ENCODE peak calls at places on chromosomes 3 and 15, in five cellular contexts. One of them, this sample, is unnamed.

GRCh38 chr15:71195242-71195641 is 80.0 kb downstream of the THSD4 start:
- DNase-seq in adrenal gland: no peak
- DNase-seq in Peyer's patch: no peak
- DNase-seq in stomach: no peak
- DNase-seq in body of pancreas: no peak
- DNase-seq in this sample: no peak

GRCh38 chr3:40120816-40121215 is 188.7 kb upstream of the EIF1B start:
- DNase-seq in Peyer's patch: no peak
- DNase-seq in adrenal gland: peak; percentile 16
- DNase-seq in body of pancreas: no peak
- DNase-seq in stomach: no peak
- DNase-seq in this sample: no peak

GRCh38 chr3:166211451-166211850 is 374.2 kb upstream of the BCHE start:
- DNase-seq in body of pancreas: no peak
- DNase-seq in stomach: no peak
- DNase-seq in Peyer's patch: no peak
- DNase-seq in adrenal gland: no peak
- DNase-seq in this sample: no peak

GRCh38 chr15:53218996-53219580 is 429.0 kb upstream of the ONECUT1 start:
- DNase-seq in Peyer's patch: no peak
- DNase-seq in stomach: no peak
- DNase-seq in body of pancreas: no peak
- DNase-seq in adrenal gland: no peak
- DNase-seq in this sample: no peak

GRCh38 chr3:126344380-126345041 is 12.7 kb downstream of the KLF15 start:
- DNase-seq in adrenal gland: no peak
- DNase-seq in body of pancreas: no peak
- DNase-seq in Peyer's patch: no peak
- DNase-seq in stomach: peak; percentile 18
- DNase-seq in this sample: peak; percentile 3

GRCh38 chr15:82146990-82147461 is 101.2 kb upstream of the MEX3B start:
- DNase-seq in stomach: no peak
- DNase-seq in Peyer's patch: no peak
- DNase-seq in adrenal gland: peak; percentile 26
- DNase-seq in body of pancreas: peak; percentile 11
- DNase-seq in this sample: no peak

GRCh38 chr15:40929730-40930429 is 740 bp downstream of the DLL4 start:
- DNase-seq in body of pancreas: peak; percentile 56
- DNase-seq in adrenal gland: peak; percentile 60
- DNase-seq in stomach: peak; percentile 63
- DNase-seq in Peyer's patch: no peak
- DNase-seq in this sample: no peak

GRCh38 chr15:76197703-76198455 is 113.4 kb downstream of the ETFA start:
- DNase-seq in stomach: peak; percentile 69
- DNase-seq in body of pancreas: no peak
- DNase-seq in Peyer's patch: no peak
- DNase-seq in adrenal gland: peak; percentile 26
- DNase-seq in this sample: peak; percentile 18

GRCh38 chr15:43922021-43922420 is 95.2 kb downstream of the WDR76 start:
- DNase-seq in body of pancreas: no peak
- DNase-seq in stomach: no peak
- DNase-seq in adrenal gland: no peak
- DNase-seq in Peyer's patch: no peak
- DNase-seq in this sample: no peak

GRCh38 chr15:89307046-89307587 is 27.5 kb downstream of the POLG start:
- DNase-seq in stomach: no peak
- DNase-seq in adrenal gland: no peak
- DNase-seq in Peyer's patch: no peak
- DNase-seq in body of pancreas: no peak
- DNase-seq in this sample: no peak

GRCh38 chr3:97232635-97233034 is 418.2 kb downstream of the EPHA6 start:
- DNase-seq in Peyer's patch: no peak
- DNase-seq in adrenal gland: no peak
- DNase-seq in stomach: peak; percentile 25
- DNase-seq in body of pancreas: peak; percentile 2
- DNase-seq in this sample: no peak

GRCh38 chr3:141368925-141369794 is 856 bp downstream of the ZBTB38 start:
- DNase-seq in adrenal gland: no peak
- DNase-seq in stomach: no peak
- DNase-seq in Peyer's patch: no peak
- DNase-seq in body of pancreas: no peak
- DNase-seq in this sample: no peak

GRCh38 chr3:132536442-132537153 is 60.5 kb upstream of the ACKR4 start:
- DNase-seq in body of pancreas: no peak
- DNase-seq in Peyer's patch: no peak
- DNase-seq in adrenal gland: no peak
- DNase-seq in stomach: no peak
- DNase-seq in this sample: no peak

GRCh38 chr15:73800662-73801345 is 47.7 kb upstream of the INSYN1 start:
- DNase-seq in Peyer's patch: no peak
- DNase-seq in stomach: no peak
- DNase-seq in body of pancreas: no peak
- DNase-seq in adrenal gland: peak; percentile 23
- DNase-seq in this sample: peak; percentile 83

GRCh38 chr15:32936283-32936918 is 218.6 kb downstream of the GREM1 start:
- DNase-seq in body of pancreas: peak; percentile 9
- DNase-seq in stomach: no peak
- DNase-seq in Peyer's patch: no peak
- DNase-seq in adrenal gland: no peak
- DNase-seq in this sample: no peak

GRCh38 chr3:26624209-26624775 is 1.7 kb downstream of the LRRC3B start:
- DNase-seq in Peyer's patch: no peak
- DNase-seq in adrenal gland: no peak
- DNase-seq in body of pancreas: no peak
- DNase-seq in stomach: no peak
- DNase-seq in this sample: no peak

GRCh38 chr15:64547275-64547674 is 86.9 kb downstream of the ZNF609 start:
- DNase-seq in body of pancreas: no peak
- DNase-seq in Peyer's patch: no peak
- DNase-seq in stomach: no peak
- DNase-seq in adrenal gland: no peak
- DNase-seq in this sample: no peak

DNA sequence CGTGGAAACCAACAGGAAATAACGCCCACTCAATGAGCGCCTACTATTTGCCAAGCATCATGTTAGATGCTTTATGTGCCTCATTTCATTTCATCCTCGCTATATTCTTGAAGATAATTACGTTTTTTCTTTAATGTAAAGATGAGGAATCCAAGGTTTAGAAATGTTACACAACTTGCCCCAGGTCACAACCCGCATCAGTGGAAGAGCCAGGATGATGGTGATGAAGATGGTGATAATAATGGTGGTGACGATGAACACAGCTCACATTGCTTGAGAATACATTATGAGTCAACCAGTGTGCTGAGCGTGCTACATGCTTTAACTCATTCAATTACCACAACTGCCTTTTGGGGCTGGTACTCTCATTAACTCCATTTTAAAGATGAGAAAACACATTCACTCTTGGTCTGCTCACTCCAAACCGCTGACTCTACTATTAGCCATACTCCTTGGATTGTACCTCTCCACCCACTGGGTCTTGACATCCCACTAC is 21.5 kb upstream of the MYO1E start:
- DNase-seq in body of pancreas: no peak
- DNase-seq in adrenal gland: no peak
- DNase-seq in stomach: no peak
- DNase-seq in Peyer's patch: no peak
- DNase-seq in this sample: no peak
- H3K4me1 ChIP-seq in body of pancreas: no peaks in the 10 kb centered on the region
- H3K4me1 ChIP-seq in adrenal gland: no peaks in the 10 kb centered on the region
- H3K4me1 ChIP-seq in stomach: no peaks in the 10 kb centered on the region
- H3K4me1 ChIP-seq in Peyer's patch: no peaks in the 10 kb centered on the region
- H3K4me1 ChIP-seq in this sample: no peaks in the 10 kb centered on the region

DNA sequence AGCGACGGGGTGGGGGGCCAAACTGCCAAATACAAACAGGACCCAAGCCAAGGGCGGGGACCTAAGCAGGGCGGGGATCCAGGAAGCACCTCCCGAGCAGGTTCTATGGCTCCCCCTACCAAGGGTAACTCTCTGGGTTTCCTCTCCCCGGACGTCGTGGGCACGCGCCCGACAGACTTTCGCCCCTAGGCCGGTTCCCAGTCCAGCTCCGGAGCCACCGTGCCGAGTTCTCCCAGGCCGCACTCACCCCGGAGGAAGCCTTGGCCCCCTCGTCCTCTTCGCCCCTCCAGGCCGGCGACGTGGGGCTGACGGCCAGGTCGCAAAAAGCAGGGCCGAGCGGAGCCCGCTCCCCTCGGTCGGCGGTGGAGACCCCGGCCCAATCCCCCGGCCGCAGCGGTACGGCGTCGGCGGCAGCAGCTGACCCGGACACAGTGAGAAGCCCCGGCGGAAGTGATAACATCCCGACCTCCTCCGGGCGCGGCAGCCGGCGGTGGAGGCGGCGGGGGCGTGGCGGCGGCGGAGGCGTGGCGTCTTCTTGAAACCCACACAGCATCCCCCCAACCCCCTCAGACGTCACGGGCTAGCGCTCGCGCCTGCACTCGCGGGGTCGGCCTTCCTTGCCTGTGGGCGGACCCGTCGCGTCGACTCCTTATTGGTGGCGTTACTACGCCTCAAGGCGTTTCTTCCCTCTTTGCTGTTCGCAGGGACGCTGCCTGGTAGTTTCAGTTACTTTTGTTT is at the start of gene BNIP2:
- DNase-seq in Peyer's patch: peak; percentile 99
- DNase-seq in body of pancreas: peak; percentile 99
- DNase-seq in stomach: peak; percentile 99
- DNase-seq in adrenal gland: peak; percentile 99
- DNase-seq in this sample: peak; percentile 99
- TF ChIP-seq POLR2A in Peyer's patch: peak; percentile 96
- TF ChIP-seq POLR2A in body of pancreas: peak; percentile 92
- TF ChIP-seq POLR2A in stomach: peak; percentile 92
- TF ChIP-seq POLR2A in adrenal gland: peak; percentile 95
- TF ChIP-seq POLR2A in this sample: peak; percentile 77

GRCh38 chr3:188259611-188260010 is 105.7 kb downstream of the LPP start:
- DNase-seq in stomach: no peak
- DNase-seq in body of pancreas: no peak
- DNase-seq in adrenal gland: no peak
- DNase-seq in Peyer's patch: no peak
- DNase-seq in this sample: no peak

GRCh38 chr3:188261011-188261410 is 107.1 kb downstream of the LPP start:
- DNase-seq in Peyer's patch: no peak
- DNase-seq in adrenal gland: no peak
- DNase-seq in stomach: no peak
- DNase-seq in body of pancreas: no peak
- DNase-seq in this sample: no peak

GRCh38 chr3:188262488-188262887 is 108.5 kb downstream of the LPP start:
- DNase-seq in adrenal gland: no peak
- DNase-seq in body of pancreas: no peak
- DNase-seq in stomach: no peak
- DNase-seq in Peyer's patch: no peak
- DNase-seq in this sample: no peak

GRCh38 chr3:188264231-188265213 is 110.6 kb downstream of the LPP start:
- DNase-seq in body of pancreas: no peak
- DNase-seq in stomach: no peak
- DNase-seq in adrenal gland: no peak
- DNase-seq in Peyer's patch: no peak
- DNase-seq in this sample: no peak

DNA sequence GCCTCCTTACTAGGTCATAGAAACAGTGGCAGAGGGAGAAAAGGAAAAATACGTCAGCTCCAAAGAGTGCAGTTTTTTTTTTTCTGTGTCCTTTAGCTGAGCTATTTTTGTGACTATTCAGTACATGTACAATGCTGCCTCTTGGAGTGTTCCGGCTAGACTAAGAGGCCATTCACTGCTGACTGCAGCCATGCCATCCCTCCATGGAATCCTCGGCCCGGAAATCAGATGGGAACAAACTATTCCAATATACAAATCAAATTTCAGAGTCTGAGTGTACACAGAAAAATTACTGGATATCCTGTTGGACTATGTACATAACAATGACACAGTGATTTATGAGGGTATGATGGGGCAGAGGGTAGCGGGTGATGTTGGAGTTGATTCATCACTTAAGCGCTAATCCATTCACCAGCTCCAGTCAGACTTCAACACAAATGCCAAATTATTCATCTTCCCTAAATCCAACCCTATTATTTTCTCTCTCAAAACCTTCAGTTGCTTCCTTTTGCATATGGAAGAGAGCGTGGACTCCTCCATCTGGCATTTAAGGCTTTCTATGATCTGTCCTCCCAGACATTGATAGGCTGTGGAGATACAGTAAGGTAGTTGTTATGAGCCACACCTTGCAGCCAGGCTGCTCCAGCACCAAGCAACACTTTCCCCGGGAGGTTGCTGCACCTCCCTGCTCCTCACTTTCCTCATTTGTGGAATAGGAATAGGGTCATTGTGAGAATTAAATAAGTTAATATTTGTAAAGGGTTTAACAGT is 109.1 kb downstream of the LPP start:
- DNase-seq in Peyer's patch: no peak
- DNase-seq in body of pancreas: no peak
- DNase-seq in stomach: no peak
- DNase-seq in adrenal gland: peak; percentile 44
- DNase-seq in this sample: no peak
- H3K4me1 ChIP-seq in Peyer's patch: peaks cover 49% of the 10 kb centered on the region
- H3K4me1 ChIP-seq in body of pancreas: peaks cover 61% of the 10 kb centered on the region
- H3K4me1 ChIP-seq in stomach: peaks cover 60% of the 10 kb centered on the region
- H3K4me1 ChIP-seq in adrenal gland: peaks cover 50% of the 10 kb centered on the region
- H3K4me1 ChIP-seq in this sample: peaks cover 46% of the 10 kb centered on the region

GRCh38 chr3:13420817-13421755 is 964 bp upstream of the NUP210 start:
- DNase-seq in stomach: peak; percentile 30
- DNase-seq in Peyer's patch: peak; percentile 84
- DNase-seq in adrenal gland: no peak
- DNase-seq in body of pancreas: peak; percentile 52
- DNase-seq in this sample: no peak

GRCh38 chr3:13416002-13416793 is 3.9 kb downstream of the NUP210 start:
- DNase-seq in stomach: no peak
- DNase-seq in Peyer's patch: peak; percentile 34
- DNase-seq in adrenal gland: no peak
- DNase-seq in body of pancreas: no peak
- DNase-seq in this sample: no peak

GRCh38 chr3:13419356-13420050 is 619 bp downstream of the NUP210 start:
- DNase-seq in body of pancreas: peak; percentile 52
- DNase-seq in adrenal gland: peak; percentile 37
- DNase-seq in stomach: peak; percentile 48
- DNase-seq in Peyer's patch: peak; percentile 47
- DNase-seq in this sample: peak; percentile 74

GRCh38 chr3:13424111-13424844 is 4.2 kb upstream of the NUP210 start:
- DNase-seq in adrenal gland: no peak
- DNase-seq in Peyer's patch: no peak
- DNase-seq in body of pancreas: no peak
- DNase-seq in stomach: no peak
- DNase-seq in this sample: no peak

GRCh38 chr3:13420051-13420816 is at the start of gene NUP210:
- DNase-seq in body of pancreas: peak; percentile 59
- DNase-seq in stomach: peak; percentile 64
- DNase-seq in adrenal gland: peak; percentile 25
- DNase-seq in Peyer's patch: peak; percentile 79
- DNase-seq in this sample: peak; percentile 35
- TF ChIP-seq POLR2A in body of pancreas: no peak
- TF ChIP-seq POLR2A in stomach: no peak
- TF ChIP-seq POLR2A in adrenal gland: no peak
- TF ChIP-seq POLR2A in Peyer's patch: no peak
- TF ChIP-seq POLR2A in this sample: no peak

DNA sequence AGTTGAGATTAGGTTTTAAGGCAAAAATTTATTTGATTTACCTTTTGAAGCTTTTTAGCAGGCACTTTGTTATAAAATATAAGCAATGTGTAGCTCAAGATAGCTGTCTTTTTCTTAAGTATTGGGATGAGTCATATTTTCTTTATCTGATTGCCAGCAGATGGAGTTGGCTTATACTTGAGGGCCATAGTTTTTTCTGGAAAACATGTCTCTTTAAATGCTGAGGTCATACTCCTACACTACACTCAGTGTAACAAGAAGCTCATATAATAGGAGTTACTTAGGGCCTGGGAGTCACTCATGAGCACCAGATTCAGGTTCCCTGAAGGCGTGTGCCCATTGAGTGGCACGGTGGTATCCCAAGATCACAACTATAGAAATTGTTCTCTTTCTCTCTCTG is 579.8 kb downstream of the EDEM1 start:
- DNase-seq in Peyer's patch: no peak
- DNase-seq in stomach: no peak
- DNase-seq in body of pancreas: no peak
- DNase-seq in adrenal gland: no peak
- DNase-seq in this sample: no peak
- H3K4me1 ChIP-seq in Peyer's patch: no peaks in the 10 kb centered on the region
- H3K4me1 ChIP-seq in stomach: no peaks in the 10 kb centered on the region
- H3K4me1 ChIP-seq in body of pancreas: no peaks in the 10 kb centered on the region
- H3K4me1 ChIP-seq in adrenal gland: no peaks in the 10 kb centered on the region
- H3K4me1 ChIP-seq in this sample: no peaks in the 10 kb centered on the region

This sample was measured in heart left ventricle.